ENCODE peak calls at places on chromosomes 3 and 15, in seven cellular contexts. K, Y, Q, H, L, R and U are unnamed samples.
A peak's percentile ranks its signal among the peaks of the same experiment; 100 is the strongest.

GRCh38 chr3:57597240-57597972 is at the start of gene ARF4:
- DNase-seq in R (peak; percentile 98), Q (peak; percentile 100), K (peak; percentile 99), Y (peak; percentile 98), L (peak; percentile 99), H (peak; percentile 99), U (peak; percentile 98)

GRCh38 chr3:152786977-152787681 is 47.8 kb upstream of the P2RY1 start:
- DNase-seq in R (no peak), Q (no peak), L (no peak), Y (no peak), K (no peak), H (no peak), U (no peak)

GRCh38 chr15:29090617-29091466 is 178.8 kb downstream of the NSMCE3 start:
- DNase-seq in Y (peak; percentile 64), K (peak; percentile 77), L (peak; percentile 3), Q (peak; percentile 76), R (peak; percentile 40), H (peak; percentile 19), U (peak; percentile 10)

GRCh38 chr3:5143459-5143858 is 21.4 kb downstream of the ARL8B start:
- DNase-seq in L (no peak), Y (no peak), K (no peak), R (no peak), Q (no peak), H (no peak), U (no peak)

GRCh38 chr15:71079208-71080044 is 35.8 kb upstream of the THSD4 start:
- DNase-seq in L (no peak), R (peak; percentile 38), Y (no peak), Q (no peak), K (no peak), H (no peak), U (no peak)

GRCh38 chr15:100994597-100995446 is 75.7 kb downstream of the LRRK1 start:
- DNase-seq in Q (no peak), R (no peak), Y (no peak), H (no peak), L (no peak), K (no peak), U (no peak)

GRCh38 chr3:25143356-25143704 is 284.7 kb upstream of the RARB start:
- DNase-seq in L (no peak), R (no peak), K (no peak), Y (no peak), H (no peak), Q (no peak), U (no peak)

GRCh38 chr3:74751775-74752174 is 137.3 kb upstream of the CNTN3 start:
- DNase-seq in L (no peak), R (no peak), H (no peak), K (no peak), Q (no peak), Y (no peak), U (no peak)

GRCh38 chr3:38475716-38476115 is 20.4 kb upstream of the EXOG start:
- DNase-seq in Y (no peak), R (no peak), L (no peak), H (no peak), Q (no peak), K (no peak), U (no peak)